ENCODE peak calls at places on chromosome 21, in four cellular contexts. Q is lower lobe of right lung, G is adrenal gland, K is colonic mucosa. V is an unnamed sample.

GRCh38 chr21:43034098-43034497 is 41.5 kb downstream of the CBS start:
- DNase-seq in G (no peak), Q (no peak), K (no peak), V (no peak)

GRCh38 chr21:33984021-33984481 is 68.4 kb upstream of the ATP5PO start:
- DNase-seq in K (no peak), G (no peak), Q (no peak), V (no peak)

GRCh38 chr21:27024316-27024715 is 57.4 kb upstream of the ADAMTS5 start:
- DNase-seq in G (no peak), K (no peak), Q (no peak), V (no peak)

GRCh38 chr21:31484219-31484618 is 140.2 kb upstream of the TIAM1 start:
- DNase-seq in K (no peak), Q (no peak), G (no peak), V (no peak)

GRCh38 chr21:32562426-32562825 is 22.9 kb downstream of the TCP10L start:
- DNase-seq in G (no peak), Q (no peak), K (no peak), V (no peak)

GRCh38 chr21:46003575-46004007 is 22.0 kb downstream of the COL6A1 start:
- DNase-seq in K (peak), Q (peak), G (peak), V (no peak)

GRCh38 chr21:26405071-26405470 is 168.0 kb downstream of the CYYR1 start:
- DNase-seq in Q (no peak), K (no peak), G (no peak), V (no peak)

GRCh38 chr21:16117851-16118592 is 388.2 kb downstream of the USP25 start:
- DNase-seq in Q (no peak), K (no peak), G (no peak), V (no peak)

GRCh38 chr21:45698493-45698947 is 55.0 kb downstream of the PCBP3 start:
- DNase-seq in K (peak), G (peak), Q (no peak), V (no peak)

DNA sequence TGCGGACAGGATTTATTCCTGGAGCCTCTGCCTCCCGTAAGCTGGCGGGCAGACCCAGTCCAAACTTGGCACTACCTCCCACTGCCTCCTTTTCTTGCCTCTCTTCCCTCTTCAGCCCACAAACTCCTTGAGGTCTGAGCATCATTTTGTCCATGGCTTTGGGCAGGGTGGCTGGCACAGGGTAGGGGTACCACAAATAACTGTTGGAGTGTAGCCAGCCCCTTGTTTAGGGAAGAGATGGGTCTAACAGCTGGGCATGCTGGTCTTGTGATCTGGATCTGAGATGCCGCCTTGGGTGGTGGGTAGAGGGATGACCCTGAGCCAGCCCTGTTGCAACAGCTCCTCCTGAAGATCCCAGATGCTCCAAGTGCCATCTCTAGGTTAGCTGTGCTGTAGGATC is 71.4 kb upstream of the CLDN14 start:
- DNase-seq in G (no peak), K (no peak), Q (no peak), V (no peak)
- H3K4me3 ChIP-seq in G (no peak), K (no peak), Q (no peak), V (no peak)

GRCh38 chr21:35046880-35047229 is 2.2 kb downstream of the RUNX1 start:
- DNase-seq in Q (no peak), G (no peak), K (no peak), V (no peak)

GRCh38 chr21:35046223-35046690 is 2.8 kb downstream of the RUNX1 start:
- DNase-seq in G (no peak), K (no peak), Q (no peak), V (no peak)

GRCh38 chr21:35044128-35044527 is 5.0 kb downstream of the RUNX1 start:
- DNase-seq in Q (no peak), K (no peak), G (no peak), V (no peak)

GRCh38 chr21:35044770-35045538 is 4.1 kb downstream of the RUNX1 start:
- DNase-seq in Q (no peak), G (no peak), K (no peak), V (no peak)

DNA sequence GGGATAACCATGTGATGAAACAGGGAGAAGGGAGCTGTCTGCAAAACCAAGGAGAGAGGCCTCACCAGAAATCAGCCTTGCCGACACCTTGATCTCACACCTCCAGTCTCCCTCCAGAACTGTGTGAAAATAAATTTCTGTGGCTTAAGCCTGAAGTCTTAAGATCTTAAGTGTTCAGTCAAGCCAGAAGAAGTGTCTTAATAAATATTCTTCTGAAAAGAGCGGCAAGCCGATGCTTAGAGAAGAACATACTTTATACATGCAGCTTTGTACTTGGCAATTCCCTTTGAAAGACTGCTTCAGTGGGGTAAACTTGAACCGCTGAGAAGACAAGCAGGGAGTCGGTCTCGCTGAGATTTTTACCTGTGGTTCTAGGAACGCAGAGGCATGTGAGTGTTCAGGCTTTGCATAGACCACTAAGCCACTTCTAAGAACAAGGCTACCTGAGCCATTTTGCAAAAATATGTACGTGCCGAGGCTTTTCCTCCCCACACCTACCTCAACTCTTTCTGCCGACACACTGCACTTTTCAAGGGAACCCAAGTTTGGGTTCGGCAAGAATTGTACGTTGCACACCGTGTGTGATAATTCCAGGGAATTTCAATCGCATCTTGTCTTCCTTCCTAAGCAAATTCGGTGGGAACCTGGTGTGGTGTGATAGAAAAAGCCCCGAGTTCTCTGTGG is 3.4 kb downstream of the RUNX1 start:
- DNase-seq in Q (no peak), K (no peak), G (no peak), V (no peak)
- H3K27ac ChIP-seq in Q (peak), K (peak), G (no peak), V (no peak)

GRCh38 chr21:41802684-41803083 is 35.8 kb upstream of the RIPK4 start:
- DNase-seq in K (peak), G (peak), Q (no peak), V (no peak)
- H3K4me3 ChIP-seq in K (no peak), G (no peak), Q (no peak), V (no peak)

GRCh38 chr21:17613242-17613676 is 558 bp upstream of the BTG3 start:
- DNase-seq in G (peak), K (peak), Q (peak), V (no peak)
- H3K27ac ChIP-seq in G (peak), K (peak), Q (peak), V (no peak)

GRCh38 chr21:41560701-41561158 is 52.8 kb upstream of the TMPRSS2 start:
- DNase-seq in G (no peak), Q (no peak), K (peak), V (no peak)
- H3K4me3 ChIP-seq in G (no peak), Q (no peak), K (no peak), V (no peak)

GRCh38 chr21:20814090-20814489 is 184.1 kb upstream of the NCAM2 start:
- DNase-seq in Q (no peak), K (no peak), G (no peak), V (no peak)
- H3K27ac ChIP-seq in Q (no peak), K (no peak), G (no peak), V (no peak)

GRCh38 chr21:38631171-38631570 is 132.9 kb upstream of the ERG start:
- DNase-seq in Q (no peak), G (no peak), K (no peak), V (no peak)
- H3K4me3 ChIP-seq in Q (no peak), G (no peak), K (no peak), V (no peak)